ENCODE peak calls at places on chromosomes 12 and 14, in five cellular contexts. L is A549, O is HCT116, Z is stomach, B is heart left ventricle. A is an unnamed sample.
A peak's percentile ranks its signal among the peaks of the same experiment; 100 is the strongest.

GRCh38 chr14:74242055-74243042 is 3.1 kb downstream of the VSX2 start:
- DNase-seq in L (no peak), Z (no peak), O (no peak), B (no peak), A (no peak)

GRCh38 chr14:47438650-47439140 is 236.7 kb downstream of the MDGA2 start:
- DNase-seq in L (no peak), O (no peak), B (no peak), Z (no peak), A (no peak)

GRCh38 chr12:130965668-130966067 is 12.0 kb downstream of the ADGRD1 start:
- DNase-seq in L (no peak), O (no peak), B (no peak), Z (no peak), A (no peak)

GRCh38 chr14:21096889-21097615 is 1.4 kb downstream of the ZNF219 start:
- DNase-seq in Z (no peak), L (no peak), O (no peak), B (no peak), A (no peak)

GRCh38 chr12:116280590-116281290 is 3.2 kb upstream of the MED13L start:
- DNase-seq in O (no peak), Z (no peak), L (no peak), B (no peak), A (no peak)

GRCh38 chr14:44961151-44961729 is 507 bp downstream of the KLHL28 start:
- DNase-seq in L (peak; percentile 53), O (no peak), B (peak; percentile 62), Z (peak; percentile 51), A (peak; percentile 72)

GRCh38 chr12:19489168-19489567 is 49.9 kb downstream of the AEBP2 start:
- DNase-seq in L (no peak), B (no peak), O (no peak), Z (no peak), A (no peak)

GRCh38 chr12:90338365-90338764 is 616.6 kb downstream of the CCER1 start:
- DNase-seq in O (no peak), Z (no peak), B (no peak), L (no peak), A (no peak)

GRCh38 chr12:94401326-94401725 is 58.3 kb downstream of the CEP83 start:
- DNase-seq in O (no peak), Z (no peak), B (no peak), L (no peak), A (no peak)

GRCh38 chr14:63848890-63849289 is 3.9 kb upstream of the SYNE2 start:
- DNase-seq in O (no peak), L (no peak), Z (no peak), B (no peak), A (no peak)

GRCh38 chr12:20305470-20305869 is 62.9 kb upstream of the PDE3A start:
- DNase-seq in Z (no peak), B (no peak), O (no peak), L (no peak), A (no peak)

GRCh38 chr14:104730504-104730903 is 6.5 kb downstream of the ADSS1 start:
- DNase-seq in O (no peak), L (no peak), B (no peak), Z (no peak), A (no peak)

GRCh38 chr14:55807059-55807499 is 227.1 kb downstream of the KTN1 start:
- DNase-seq in L (peak; percentile 69), O (peak; percentile 70), B (peak; percentile 91), Z (peak; percentile 98), A (peak; percentile 96)

GRCh38 chr12:121132601-121133481 is at the start of gene P2RX7:
- DNase-seq in O (peak; percentile 56), L (peak; percentile 49), Z (peak; percentile 70), B (peak; percentile 89), A (peak; percentile 82)

GRCh38 chr12:27057543-27057942 is 24.8 kb downstream of the C12orf71 start:
- DNase-seq in L (no peak), O (no peak), B (no peak), Z (no peak), A (no peak)
- H3K27ac ChIP-seq in L (no peak overlapping the region), O (no peak overlapping the region), B (no peak overlapping the region), Z (no peak overlapping the region), A (no peak overlapping the region)

GRCh38 chr12:82973601-82974000 is 286.9 kb downstream of the TMTC2 start:
- DNase-seq in B (no peak), O (no peak), Z (no peak), L (no peak), A (no peak)
- H3K4me3 ChIP-seq in B (no peak overlapping the region), O (no peak overlapping the region), Z (no peak overlapping the region), L (no peak overlapping the region), A (no peak overlapping the region)

DNA sequence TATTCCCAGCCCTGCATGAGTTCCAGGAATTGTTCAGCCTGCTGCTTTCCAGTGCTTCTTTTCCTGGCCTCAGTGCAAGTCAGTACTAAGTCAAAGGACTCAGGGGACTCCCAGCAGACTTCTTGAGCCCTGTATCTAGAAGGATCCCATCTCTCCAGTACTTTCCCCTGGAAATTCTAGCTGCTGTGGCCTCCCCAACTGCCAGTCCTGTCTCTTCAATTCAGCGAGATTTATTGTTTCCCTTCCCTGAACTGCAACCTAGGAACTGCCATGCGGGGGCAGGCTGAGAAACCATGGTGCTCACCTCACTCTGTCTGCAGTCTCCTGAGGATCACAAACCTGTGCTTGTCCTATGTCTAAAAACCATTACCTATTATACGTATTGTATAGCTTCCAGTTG is 31.8 kb downstream of the ZNF605 start:
- DNase-seq in O (no peak), L (no peak), B (no peak), Z (no peak), A (no peak)
- H3K9me3 ChIP-seq in O (peaks cover 36% of the 10 kb centered on the region), L (peaks cover 97% of the 10 kb centered on the region), B (peaks cover 100% of the 10 kb centered on the region), Z (peaks cover 77% of the 10 kb centered on the region), A (peaks cover 99% of the 10 kb centered on the region)

DNA sequence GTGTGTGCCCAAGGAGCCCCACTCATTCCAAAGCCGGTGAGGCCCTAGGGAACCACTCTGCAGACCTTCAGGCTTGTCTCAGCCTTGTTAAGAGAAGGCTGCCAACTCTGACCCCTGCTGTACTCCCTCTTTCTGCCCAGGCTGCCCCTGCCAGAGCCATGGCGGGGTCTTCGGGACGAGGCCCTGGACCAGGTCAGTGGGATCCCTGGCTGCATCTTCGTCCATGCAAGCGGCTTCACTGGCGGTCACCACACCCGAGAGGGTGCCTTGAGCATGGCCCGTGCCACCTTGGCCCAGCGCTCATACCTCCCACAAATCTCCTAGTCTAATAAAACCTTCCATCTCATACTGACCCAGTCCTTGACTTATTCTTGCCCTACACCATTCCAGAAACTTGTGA is 7.3 kb downstream of the MYG1 start:
- DNase-seq in L (no peak), Z (no peak), B (no peak), O (no peak), A (no peak)
- H3K27ac ChIP-seq in L (no peak overlapping the region), Z (no peak overlapping the region), B (no peak overlapping the region), O (no peak overlapping the region), A (no peak overlapping the region)

A was measured in transverse colon.